ENCODE peak calls at places on chromosomes 2 and 18, in four cellular contexts. One of them, this sample, is unnamed.
A peak's percentile ranks its signal among the peaks of the same experiment; 100 is the strongest.

GRCh38 chr18:36511791-36512352 is 214.4 kb downstream of the FHOD3 start:
- DNase-seq in OCI-LY7: no peak
- DNase-seq in HepG2: no peak
- DNase-seq in B cell: no peak
- DNase-seq in this sample: no peak

GRCh38 chr2:60644942-60645341 is 91.5 kb upstream of the BCL11A start:
- DNase-seq in OCI-LY7: no peak
- DNase-seq in HepG2: no peak
- DNase-seq in B cell: no peak
- DNase-seq in this sample: no peak

GRCh38 chr2:10514287-10514686 is 66.2 kb upstream of the ODC1 start:
- DNase-seq in OCI-LY7: no peak
- DNase-seq in HepG2: no peak
- DNase-seq in B cell: no peak
- DNase-seq in this sample: no peak

GRCh38 chr2:181354626-181355025 is 102.6 kb upstream of the ITGA4 start:
- DNase-seq in OCI-LY7: no peak
- DNase-seq in HepG2: no peak
- DNase-seq in B cell: no peak
- DNase-seq in this sample: no peak

GRCh38 chr18:9673296-9674251 is 34.5 kb upstream of the RAB31 start:
- DNase-seq in OCI-LY7: peak; percentile 61
- DNase-seq in HepG2: peak; percentile 86
- DNase-seq in B cell: peak; percentile 86
- DNase-seq in this sample: no peak

GRCh38 chr2:150088538-150088937 is 398.9 kb downstream of the RND3 start:
- DNase-seq in OCI-LY7: no peak
- DNase-seq in HepG2: no peak
- DNase-seq in B cell: no peak
- DNase-seq in this sample: no peak

GRCh38 chr2:108923019-108923700 is 65.9 kb downstream of the EDAR start:
- DNase-seq in OCI-LY7: no peak
- DNase-seq in HepG2: no peak
- DNase-seq in B cell: no peak
- DNase-seq in this sample: no peak

GRCh38 chr2:127094509-127095366 is 12.2 kb downstream of the BIN1 start:
- DNase-seq in OCI-LY7: no peak
- DNase-seq in HepG2: no peak
- DNase-seq in B cell: no peak
- DNase-seq in this sample: peak; percentile 92

GRCh38 chr2:122627388-122627787 is 871.9 kb downstream of the TSN start:
- DNase-seq in OCI-LY7: no peak
- DNase-seq in HepG2: no peak
- DNase-seq in B cell: no peak
- DNase-seq in this sample: no peak

GRCh38 chr2:135600915-135601314 is 69.6 kb downstream of the R3HDM1 start:
- DNase-seq in OCI-LY7: peak; percentile 12
- DNase-seq in HepG2: no peak
- DNase-seq in B cell: no peak
- DNase-seq in this sample: no peak

GRCh38 chr18:9859232-9859631 is 26.5 kb upstream of the TXNDC2 start:
- DNase-seq in OCI-LY7: no peak
- DNase-seq in HepG2: no peak
- DNase-seq in B cell: no peak
- DNase-seq in this sample: no peak

GRCh38 chr18:63051928-63052327 is 267.6 kb downstream of the BCL2 start:
- DNase-seq in OCI-LY7: no peak
- DNase-seq in HepG2: no peak
- DNase-seq in B cell: no peak
- DNase-seq in this sample: no peak

GRCh38 chr2:88481937-88482336 is 29.4 kb upstream of the FOXI3 start:
- DNase-seq in OCI-LY7: peak; percentile 7
- DNase-seq in HepG2: no peak
- DNase-seq in B cell: no peak
- DNase-seq in this sample: no peak

GRCh38 chr2:161031516-161031915 is 128.7 kb upstream of the TANK start:
- DNase-seq in OCI-LY7: no peak
- DNase-seq in HepG2: no peak
- DNase-seq in B cell: no peak
- DNase-seq in this sample: no peak

GRCh38 chr18:26792661-26793060 is 72.8 kb downstream of the AQP4 start:
- DNase-seq in OCI-LY7: no peak
- DNase-seq in HepG2: peak; percentile 13
- DNase-seq in B cell: no peak
- DNase-seq in this sample: no peak

GRCh38 chr18:63363951-63364350 is 3.1 kb downstream of the KDSR start:
- DNase-seq in OCI-LY7: no peak
- DNase-seq in HepG2: no peak
- DNase-seq in B cell: no peak
- DNase-seq in this sample: no peak

GRCh38 chr2:231708773-231709635 is 679 bp downstream of the PTMA start:
- DNase-seq in OCI-LY7: peak; percentile 75
- DNase-seq in HepG2: no peak
- DNase-seq in B cell: peak; percentile 77
- DNase-seq in this sample: no peak

GRCh38 chr2:36438454-36438977 is 82.9 kb downstream of the CRIM1 start:
- DNase-seq in OCI-LY7: no peak
- DNase-seq in HepG2: no peak
- DNase-seq in B cell: no peak
- DNase-seq in this sample: no peak

GRCh38 chr2:241492174-241492565 is 16.2 kb downstream of the STK25 start:
- DNase-seq in OCI-LY7: no peak
- DNase-seq in HepG2: no peak
- DNase-seq in B cell: no peak
- DNase-seq in this sample: no peak

GRCh38 chr18:28574175-28574574 is 397.2 kb upstream of the CDH2 start:
- DNase-seq in OCI-LY7: no peak
- DNase-seq in HepG2: no peak
- DNase-seq in B cell: no peak
- DNase-seq in this sample: no peak

GRCh38 chr2:168002021-168002553 is 245.3 kb downstream of the STK39 start:
- DNase-seq in OCI-LY7: no peak
- DNase-seq in HepG2: no peak
- DNase-seq in B cell: no peak
- DNase-seq in this sample: no peak

GRCh38 chr2:112345030-112346027 is 69.9 kb downstream of the ZC3H6 start:
- DNase-seq in OCI-LY7: no peak
- DNase-seq in HepG2: peak; percentile 20
- DNase-seq in B cell: no peak
- DNase-seq in this sample: no peak
- TF ChIP-seq CTCF in OCI-LY7: no peak
- TF ChIP-seq CTCF in HepG2: peak; percentile 45
- TF ChIP-seq CTCF in B cell: no peak
- TF ChIP-seq CTCF in this sample: no peak

GRCh38 chr2:226471987-226472470 is 327.6 kb downstream of the IRS1 start:
- DNase-seq in OCI-LY7: no peak
- DNase-seq in HepG2: no peak
- DNase-seq in B cell: no peak
- DNase-seq in this sample: no peak

GRCh38 chr2:226478121-226478809 is 321.4 kb downstream of the IRS1 start:
- DNase-seq in OCI-LY7: no peak
- DNase-seq in HepG2: peak; percentile 89
- DNase-seq in B cell: no peak
- DNase-seq in this sample: no peak

GRCh38 chr2:226477221-226478120 is 322.1 kb downstream of the IRS1 start:
- DNase-seq in OCI-LY7: no peak
- DNase-seq in HepG2: no peak
- DNase-seq in B cell: no peak
- DNase-seq in this sample: no peak

GRCh38 chr2:226474131-226474530 is 325.5 kb downstream of the IRS1 start:
- DNase-seq in OCI-LY7: no peak
- DNase-seq in HepG2: no peak
- DNase-seq in B cell: no peak
- DNase-seq in this sample: no peak

GRCh38 chr2:226475650-226476049 is 324.0 kb downstream of the IRS1 start:
- DNase-seq in OCI-LY7: no peak
- DNase-seq in HepG2: no peak
- DNase-seq in B cell: no peak
- DNase-seq in this sample: no peak
- TF ChIP-seq CTCF in OCI-LY7: no peak
- TF ChIP-seq CTCF in HepG2: no peak
- TF ChIP-seq CTCF in B cell: no peak
- TF ChIP-seq CTCF in this sample: no peak

GRCh38 chr2:151808258-151809072 is 19.8 kb downstream of the ARL5A start:
- DNase-seq in OCI-LY7: peak; percentile 38
- DNase-seq in HepG2: peak; percentile 33
- DNase-seq in B cell: peak; percentile 50
- DNase-seq in this sample: no peak
- TF ChIP-seq CTCF in OCI-LY7: peak; percentile 91
- TF ChIP-seq CTCF in HepG2: peak; percentile 51
- TF ChIP-seq CTCF in B cell: peak; percentile 94
- TF ChIP-seq CTCF in this sample: peak; percentile 89

DNA sequence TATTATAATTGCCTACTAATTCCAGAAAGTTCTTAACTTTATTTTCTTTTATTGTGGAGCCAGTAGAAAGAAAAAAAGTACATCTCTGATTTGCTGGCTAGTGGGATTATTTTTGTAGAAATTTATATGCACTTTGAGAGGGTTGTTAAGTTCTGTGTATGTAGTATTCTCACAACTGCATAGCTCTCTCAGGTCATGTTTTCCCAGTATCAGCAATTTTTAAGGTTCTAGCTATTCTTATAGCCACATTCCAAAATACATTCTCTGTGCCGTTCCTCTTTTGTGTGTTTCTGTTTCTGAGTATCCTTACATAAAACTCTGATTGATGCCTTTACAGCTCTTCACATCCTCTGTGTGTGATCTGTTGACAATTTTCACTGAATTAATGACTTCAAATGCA is 199.3 kb upstream of the KYNU start:
- DNase-seq in OCI-LY7: no peak
- DNase-seq in HepG2: no peak
- DNase-seq in B cell: no peak
- DNase-seq in this sample: no peak
- TF ChIP-seq CTCF in OCI-LY7: no peak
- TF ChIP-seq CTCF in HepG2: no peak
- TF ChIP-seq CTCF in B cell: no peak
- TF ChIP-seq CTCF in this sample: no peak

GRCh38 chr2:159290289-159290907 is 3.9 kb upstream of the WDSUB1 start:
- DNase-seq in OCI-LY7: peak; percentile 33
- DNase-seq in HepG2: peak; percentile 33
- DNase-seq in B cell: no peak
- DNase-seq in this sample: no peak
- TF ChIP-seq CTCF in OCI-LY7: no peak
- TF ChIP-seq CTCF in HepG2: no peak
- TF ChIP-seq CTCF in B cell: no peak
- TF ChIP-seq CTCF in this sample: peak; percentile 51

DNA sequence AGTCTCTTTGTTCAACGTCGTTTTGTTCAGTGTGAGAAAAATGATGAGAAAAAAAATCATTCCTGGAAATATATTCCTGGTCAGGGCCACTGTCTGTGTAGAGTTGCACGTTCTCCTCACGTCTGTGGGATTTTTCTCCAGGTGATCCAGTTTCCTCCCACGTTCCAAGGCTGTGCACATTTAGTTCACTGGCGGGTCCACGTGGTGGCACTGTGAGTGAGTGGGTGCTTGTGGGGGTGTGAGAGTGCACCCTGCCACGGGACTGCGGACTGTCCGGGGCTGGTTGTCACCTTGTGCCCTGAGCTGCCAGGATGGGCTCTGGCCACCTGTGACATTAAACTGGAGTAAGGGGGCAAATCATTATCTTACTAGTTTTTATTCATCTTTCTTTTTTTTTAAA is 30.3 kb upstream of the ACYP2 start:
- DNase-seq in OCI-LY7: no peak
- DNase-seq in HepG2: no peak
- DNase-seq in B cell: no peak
- DNase-seq in this sample: no peak
- TF ChIP-seq CTCF in OCI-LY7: peak; percentile 64
- TF ChIP-seq CTCF in HepG2: peak; percentile 45
- TF ChIP-seq CTCF in B cell: no peak
- TF ChIP-seq CTCF in this sample: no peak